ENCODE peak calls at places on chromosomes 4 and X, in five cellular contexts. B, U, C, S and A are unnamed samples.

GRCh38 chr4:143375326-143376073 is 38.8 kb downstream of the GAB1 start:
- DNase-seq in B (no peak), U (no peak), C (peak; percentile 24), S (no peak), A (peak; percentile 71)

GRCh38 chr4:142645478-142646108 is 200.5 kb downstream of the INPP4B start:
- DNase-seq in B (no peak), U (no peak), C (no peak), S (no peak), A (no peak)

GRCh38 chrX:23331701-23332100 is 2.9 kb upstream of the PTCHD1 start:
- DNase-seq in B (no peak), U (no peak), C (no peak), S (no peak), A (no peak)

GRCh38 chr4:126939401-126939800 is 693.4 kb upstream of the INTU start:
- DNase-seq in B (peak; percentile 78), U (no peak), C (no peak), S (no peak), A (no peak)

GRCh38 chr4:84050014-84050413 is 449.1 kb downstream of the NKX6-1 start:
- DNase-seq in B (no peak), U (no peak), C (peak; percentile 6), S (no peak), A (no peak)

GRCh38 chr4:85740431-85740861 is 265.5 kb downstream of the ARHGAP24 start:
- DNase-seq in B (peak; percentile 67), U (no peak), C (no peak), S (no peak), A (no peak)

GRCh38 chr4:153383131-153383530 is 38.6 kb downstream of the MND1 start:
- DNase-seq in B (no peak), U (no peak), C (no peak), S (no peak), A (no peak)

GRCh38 chrX:71253253-71254091 is 468 bp downstream of the ZMYM3 start:
- DNase-seq in B (peak; percentile 13), U (peak; percentile 90), C (peak; percentile 50), S (peak; percentile 41), A (peak; percentile 52)

GRCh38 chr4:98261291-98262271 is at the start of gene RAP1GDS1:
- DNase-seq in B (peak; percentile 71), U (peak; percentile 97), C (peak; percentile 50), S (peak; percentile 38), A (peak; percentile 74)

GRCh38 chr4:103786014-103786413 is 66.2 kb upstream of the TACR3 start:
- DNase-seq in B (no peak), U (no peak), C (no peak), S (no peak), A (no peak)

GRCh38 chrX:129655547-129656248 is 942 bp upstream of the APLN start:
- DNase-seq in B (no peak), U (no peak), C (peak; percentile 16), S (no peak), A (peak; percentile 45)

GRCh38 chrX:42732506-42732905 is 45.5 kb downstream of the PPP1R2C start:
- DNase-seq in B (no peak), U (no peak), C (peak; percentile 72), S (no peak), A (no peak)

GRCh38 chr4:55896622-55897021 is 43.2 kb downstream of the EXOC1 start:
- DNase-seq in B (no peak), U (no peak), C (no peak), S (no peak), A (no peak)

GRCh38 chr4:28686618-28687017 is 1826.0 kb downstream of the STIM2 start:
- DNase-seq in B (peak; percentile 38), U (no peak), C (peak; percentile 42), S (no peak), A (no peak)

GRCh38 chrX:12975670-12975965 is 708 bp downstream of the TMSB4X start:
- DNase-seq in B (no peak), U (peak; percentile 89), C (peak; percentile 44), S (no peak), A (peak; percentile 59)

GRCh38 chrX:120791013-120791643 is 84.5 kb downstream of the CT47B1 start:
- DNase-seq in B (peak; percentile 43), U (no peak), C (peak; percentile 78), S (peak; percentile 50), A (no peak)

GRCh38 chr4:183863155-183863825 is 41.8 kb upstream of the STOX2 start:
- DNase-seq in B (no peak), U (no peak), C (no peak), S (no peak), A (no peak)

GRCh38 chr4:7112656-7113055 is 44.8 kb upstream of the GRPEL1 start:
- DNase-seq in B (no peak), U (no peak), C (no peak), S (no peak), A (no peak)

DNA sequence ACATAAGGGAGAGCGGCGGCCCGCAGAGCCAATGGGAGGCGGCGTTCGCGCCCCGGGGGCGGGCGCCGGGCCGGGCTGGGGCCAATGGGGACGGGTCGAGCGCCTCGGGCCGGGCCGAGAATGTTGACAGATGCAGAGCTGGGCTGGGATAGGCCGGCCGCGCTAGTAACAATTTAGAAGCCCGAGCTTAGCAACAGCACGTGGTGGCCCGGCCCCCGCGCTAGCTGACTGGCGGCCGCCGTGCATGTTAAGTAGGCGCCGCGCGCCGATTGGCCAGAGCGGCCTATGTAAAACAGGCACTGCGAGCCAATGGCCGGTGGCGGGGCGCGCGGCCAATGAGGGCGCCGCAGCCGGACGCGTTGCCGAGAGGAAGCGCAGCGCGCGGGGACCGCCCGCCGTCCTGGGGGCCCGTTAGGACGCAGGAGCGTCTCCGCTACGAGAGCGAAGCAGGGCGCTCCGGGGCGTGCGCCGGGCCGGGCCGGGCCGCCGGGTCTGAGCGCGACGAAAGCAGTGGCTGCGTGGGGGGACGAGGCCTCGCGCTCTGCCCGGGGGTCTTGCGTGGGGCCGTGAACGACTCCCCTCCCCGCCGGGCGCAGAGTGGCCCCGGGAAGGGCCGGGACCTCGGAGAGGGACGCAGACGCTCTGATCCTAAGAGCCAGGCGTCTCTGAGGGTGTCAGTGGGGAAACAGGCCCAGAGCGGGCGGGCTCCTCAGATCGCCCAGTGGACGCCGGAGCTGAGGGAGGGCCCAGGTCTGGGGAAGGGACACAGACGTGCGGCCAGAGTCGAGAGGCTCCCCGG is 435 bp upstream of the MXD4 start:
- DNase-seq in B (peak; percentile 99), U (peak; percentile 100), C (peak; percentile 100), S (peak; percentile 99), A (peak; percentile 99)
- TF ChIP-seq POLR2A in B (peak; percentile 77), U (peak; percentile 99), C (peak; percentile 83), S (peak; percentile 97), A (peak; percentile 86)

GRCh38 chr4:1512081-1512737 is 106.0 kb upstream of the NKX1-1 start:
- DNase-seq in B (no peak), U (peak; percentile 64), C (no peak), S (no peak), A (no peak)

GRCh38 chr4:1514612-1515011 is 108.4 kb upstream of the NKX1-1 start:
- DNase-seq in B (no peak), U (no peak), C (no peak), S (no peak), A (no peak)

GRCh38 chr4:1513936-1514483 is 107.8 kb upstream of the NKX1-1 start:
- DNase-seq in B (no peak), U (no peak), C (no peak), S (no peak), A (no peak)

GRCh38 chr4:1511441-1512041 is 105.3 kb upstream of the NKX1-1 start:
- DNase-seq in B (peak; percentile 36), U (peak; percentile 78), C (peak; percentile 19), S (peak; percentile 53), A (no peak)

DNA sequence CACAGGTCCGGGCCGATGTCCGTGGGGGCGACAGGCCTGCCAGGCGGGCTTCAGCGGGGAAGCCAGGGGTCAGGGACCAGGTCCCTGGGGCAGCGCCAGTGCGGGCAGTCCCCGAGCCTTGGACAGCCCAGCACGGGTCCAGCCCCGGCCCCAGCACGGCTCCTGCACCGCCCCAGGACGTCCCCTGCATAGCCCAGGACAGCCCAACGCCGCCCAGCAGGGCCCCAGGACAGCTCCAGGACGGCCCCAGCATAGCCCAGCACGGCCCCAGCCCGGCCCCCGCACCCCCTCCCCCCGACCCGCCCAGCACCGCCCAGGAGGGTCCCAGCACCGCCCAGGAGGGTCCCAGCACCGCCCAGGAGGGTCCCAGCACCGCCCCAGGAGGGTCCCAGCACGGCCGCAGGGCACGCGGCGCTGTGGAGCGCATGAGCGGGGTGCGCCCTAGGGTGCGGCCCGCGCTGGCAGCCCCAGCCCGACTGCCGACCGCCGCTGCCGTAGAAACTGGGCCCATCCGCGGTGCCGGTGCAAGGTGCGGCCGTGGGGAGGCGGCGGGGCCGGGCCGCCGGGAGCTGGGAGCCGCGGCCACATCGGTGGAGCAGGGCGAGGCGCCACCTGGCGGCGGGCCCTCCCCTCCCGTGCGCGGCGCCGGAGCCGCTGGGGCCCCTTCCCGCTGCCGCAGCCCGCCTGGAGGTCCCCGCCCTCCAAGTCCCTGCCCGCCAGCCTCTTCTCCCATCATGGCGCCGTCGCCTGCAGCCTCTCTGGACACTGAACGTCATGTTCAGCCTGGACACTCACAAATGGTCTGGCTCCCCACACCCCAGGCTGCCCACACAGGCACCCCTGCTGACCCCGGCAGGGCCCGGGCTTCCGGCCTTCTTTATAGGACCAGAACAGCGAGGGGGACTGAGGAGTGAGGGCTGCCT is 106.8 kb upstream of the NKX1-1 start:
- DNase-seq in B (no peak), U (peak; percentile 92), C (peak; percentile 70), S (no peak), A (peak; percentile 63)
- H3K4me3 ChIP-seq in B (no peak overlapping the region), U (peak overlapping the region; percentile 32), C (no peak overlapping the region), S (no peak overlapping the region), A (no peak overlapping the region)

GRCh38 chrX:134520860-134521390 is 61.0 kb downstream of the HPRT1 start:
- DNase-seq in B (peak; percentile 76), U (no peak), C (peak; percentile 41), S (no peak), A (no peak)
- H3K27me3 ChIP-seq in B (no peaks in the 10 kb centered on the region), U (no peaks in the 10 kb centered on the region), C (no peaks in the 10 kb centered on the region), S (no peaks in the 10 kb centered on the region), A (no peaks in the 10 kb centered on the region)

GRCh38 chr4:170769857-170770256 is 680.1 kb upstream of the AADAT start:
- DNase-seq in B (no peak), U (no peak), C (no peak), S (no peak), A (no peak)
- TF ChIP-seq POLR2A in B (no peak), U (no peak), C (no peak), S (no peak), A (no peak)

DNA sequence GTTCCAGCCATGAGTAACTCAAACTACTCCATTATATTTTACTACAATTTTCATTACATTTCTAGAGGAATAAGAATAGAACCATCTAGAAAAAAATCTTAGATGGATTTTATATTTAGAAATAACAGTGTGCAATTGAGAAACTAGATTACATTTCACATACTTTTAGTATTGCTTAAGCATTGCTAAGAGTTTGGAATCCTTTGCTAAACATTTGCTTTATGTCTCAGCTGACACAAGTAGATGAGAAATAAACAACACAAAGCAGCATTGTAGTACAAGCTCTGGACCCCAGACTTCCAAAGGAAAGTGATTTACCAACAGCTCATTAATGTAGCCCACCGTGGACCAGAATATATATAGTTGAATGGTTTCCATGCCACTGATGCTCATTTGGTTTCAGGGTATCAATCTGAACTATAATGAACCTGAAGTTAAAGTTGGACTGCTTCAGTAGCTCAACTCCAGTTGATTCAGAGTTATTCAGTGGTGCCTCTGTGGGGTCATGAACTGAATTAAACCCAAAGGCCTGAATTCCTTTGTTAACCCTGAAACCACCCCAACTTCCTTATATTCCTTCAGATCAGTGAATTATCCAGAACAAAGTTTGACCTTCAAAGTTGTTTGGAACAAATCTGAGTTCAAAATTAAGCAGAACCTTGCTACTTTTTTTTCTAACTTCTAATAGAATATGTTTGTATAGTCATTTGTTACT is 132.1 kb upstream of the NEIL3 start:
- DNase-seq in B (peak; percentile 89), U (no peak), C (no peak), S (no peak), A (no peak)
- H3K4me3 ChIP-seq in B (no peak overlapping the region), U (no peak overlapping the region), C (no peak overlapping the region), S (no peak overlapping the region), A (no peak overlapping the region)